ENCODE peak calls at places on chromosomes 3 and 15, in ten cellular contexts. A, T, Q, H, G, P, V, E, Y and S are unnamed samples.
A peak's percentile ranks its signal among the peaks of the same experiment; 100 is the strongest.

GRCh38 chr3:123286308-123287023 is 84.7 kb downstream of the SEC22A start:
- DNase-seq in A (peak; percentile 27), T (peak; percentile 90), Q (peak; percentile 38), H (peak; percentile 52), G (peak; percentile 57), P (peak; percentile 73), V (no peak), E (no peak), Y (peak; percentile 68), S (no peak)

GRCh38 chr3:21645121-21645897 is 105.7 kb downstream of the ZNF385D start:
- DNase-seq in A (no peak), T (no peak), Q (no peak), H (peak; percentile 4), G (no peak), P (no peak), V (no peak), E (peak; percentile 74), Y (no peak), S (peak; percentile 84)

GRCh38 chr3:60282840-60283239 is 968.4 kb downstream of the FHIT start:
- DNase-seq in A (no peak), T (no peak), Q (no peak), H (no peak), G (no peak), P (no peak), V (no peak), E (no peak), Y (no peak), S (no peak)

GRCh38 chr15:68609618-68610017 is 30.8 kb downstream of the CORO2B start:
- DNase-seq in A (no peak), T (no peak), Q (no peak), H (no peak), G (peak; percentile 91), P (no peak), V (peak; percentile 79), E (peak; percentile 88), Y (no peak), S (peak; percentile 94)

GRCh38 chr3:183551930-183552329 is 3.6 kb downstream of the KLHL6 start:
- DNase-seq in A (no peak), T (no peak), Q (no peak), H (no peak), G (no peak), P (no peak), V (no peak), E (no peak), Y (no peak), S (no peak)

GRCh38 chr3:115819785-115820384 is 196.6 kb downstream of the GAP43 start:
- DNase-seq in A (peak; percentile 67), T (peak; percentile 89), Q (peak; percentile 72), H (peak; percentile 87), G (peak; percentile 73), P (peak; percentile 59), V (peak; percentile 44), E (peak; percentile 71), Y (peak; percentile 63), S (no peak)

GRCh38 chr3:37779289-37780152 is 82.2 kb upstream of the CTDSPL start:
- DNase-seq in A (peak; percentile 36), T (peak; percentile 82), Q (peak; percentile 69), H (peak; percentile 76), G (no peak), P (peak; percentile 67), V (no peak), E (no peak), Y (peak; percentile 8), S (no peak)

GRCh38 chr3:130093741-130094391 is 12.2 kb downstream of the ALG1L2 start:
- DNase-seq in A (no peak), T (peak; percentile 18), Q (peak; percentile 38), H (no peak), G (no peak), P (no peak), V (no peak), E (no peak), Y (peak; percentile 62), S (no peak)

GRCh38 chr3:69761896-69762789 is 22.9 kb downstream of the MITF start:
- DNase-seq in A (no peak), T (no peak), Q (no peak), H (no peak), G (no peak), P (no peak), V (no peak), E (no peak), Y (peak; percentile 15), S (no peak)

GRCh38 chr15:65633752-65634151 is 12.0 kb downstream of the SLC24A1 start:
- DNase-seq in A (no peak), T (peak; percentile 28), Q (no peak), H (no peak), G (no peak), P (no peak), V (no peak), E (no peak), Y (no peak), S (no peak)

GRCh38 chr3:195754141-195754540 is 33.4 kb downstream of the MUC20 start:
- DNase-seq in A (no peak), T (no peak), Q (no peak), H (no peak), G (no peak), P (no peak), V (no peak), E (no peak), Y (no peak), S (no peak)

GRCh38 chr3:196096382-196096953 is 14.6 kb upstream of the TFRC start:
- DNase-seq in A (no peak), T (no peak), Q (peak; percentile 60), H (no peak), G (peak; percentile 77), P (no peak), V (no peak), E (peak; percentile 78), Y (no peak), S (no peak)

GRCh38 chr15:69465253-69465652 is 12.6 kb downstream of the RPLP1 start:
- DNase-seq in A (no peak), T (no peak), Q (no peak), H (no peak), G (no peak), P (no peak), V (no peak), E (no peak), Y (no peak), S (no peak)

GRCh38 chr15:74863239-74864056 is 9.7 kb downstream of the SCAMP2 start:
- DNase-seq in A (no peak), T (no peak), Q (peak; percentile 48), H (no peak), G (no peak), P (no peak), V (no peak), E (no peak), Y (no peak), S (no peak)
- H3K27ac ChIP-seq in A (peak overlapping the region; percentile 56), T (no peak overlapping the region), Q (peak overlapping the region; percentile 60), H (no peak overlapping the region), G (no peak overlapping the region), P (no peak overlapping the region), V (no peak overlapping the region), E (no peak overlapping the region), Y (no peak overlapping the region), S (no peak overlapping the region)

DNA sequence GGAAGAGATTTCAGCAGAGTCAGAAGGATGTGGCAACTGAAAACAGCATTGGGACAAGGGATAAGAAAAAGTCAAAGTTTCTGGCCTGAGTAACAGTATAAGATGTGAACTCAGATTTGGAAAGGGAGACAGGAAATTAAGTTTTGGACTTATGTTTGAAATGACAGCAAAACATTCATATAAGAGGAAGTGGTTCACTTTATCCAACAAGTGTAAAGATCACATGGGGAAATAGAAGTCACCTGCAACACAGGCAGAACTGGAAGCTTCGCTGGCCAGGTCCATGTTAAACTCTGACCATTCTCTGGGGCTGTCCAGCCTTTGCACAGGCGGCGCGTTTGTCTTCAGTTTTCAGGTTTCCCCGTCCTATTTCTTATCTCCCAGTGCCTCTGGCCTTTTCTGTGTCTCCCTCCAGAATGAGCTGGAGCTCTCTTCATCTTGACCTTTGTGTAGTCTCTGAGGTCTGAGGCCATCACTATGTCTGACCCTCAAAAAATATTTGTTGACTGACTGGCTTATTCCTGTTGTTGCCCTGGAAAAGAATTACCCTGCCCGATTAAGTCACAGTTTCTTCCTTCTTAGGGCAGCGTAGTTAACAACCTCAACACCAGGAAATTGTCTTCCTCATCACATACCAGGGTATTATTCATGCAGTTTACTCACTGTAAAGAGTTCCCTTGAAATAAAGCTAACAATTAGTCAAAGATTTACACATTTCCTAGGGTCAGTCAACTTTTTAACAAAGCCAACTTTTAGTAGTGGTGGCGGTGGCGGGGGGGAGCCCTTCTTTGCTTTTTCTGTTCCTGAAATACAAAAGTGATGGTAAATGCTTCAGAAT is 1.0 kb upstream of the RASA2 start:
- DNase-seq in A (peak; percentile 33), T (peak; percentile 19), Q (peak; percentile 65), H (peak; percentile 90), G (no peak), P (peak; percentile 20), V (no peak), E (no peak), Y (peak; percentile 49), S (no peak)
- H3K4me3 ChIP-seq in A (peak overlapping the region; percentile 49), T (peak overlapping the region; percentile 43), Q (no peak overlapping the region), H (no peak overlapping the region), G (no peak overlapping the region), P (peak overlapping the region; percentile 60), V (no peak overlapping the region), E (no peak overlapping the region), Y (peak overlapping the region; percentile 64), S (peak overlapping the region; percentile 100)

DNA sequence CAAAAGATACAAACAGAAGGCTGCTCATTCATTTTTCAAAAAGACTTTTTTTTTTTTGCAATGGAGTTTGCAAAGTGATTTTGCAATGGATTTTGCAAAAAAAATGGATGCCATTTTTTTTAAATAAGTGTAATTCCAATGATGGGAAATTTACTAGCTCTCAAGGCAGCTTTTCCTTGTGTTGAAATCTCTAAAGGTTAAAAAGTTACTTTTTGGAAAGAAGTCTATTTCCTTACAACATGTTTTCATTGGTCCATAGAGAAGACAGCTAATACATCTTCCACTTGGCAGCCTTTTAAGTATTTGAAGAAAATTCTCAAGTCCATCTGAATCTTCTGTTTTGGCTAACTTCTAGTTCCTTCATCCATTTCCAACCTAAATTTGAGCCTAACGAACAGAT is 392.2 kb upstream of the TPRG1 start:
- DNase-seq in A (no peak), T (no peak), Q (no peak), H (no peak), G (no peak), P (no peak), V (no peak), E (no peak), Y (no peak), S (no peak)
- H3K27ac ChIP-seq in A (no peak overlapping the region), T (no peak overlapping the region), Q (no peak overlapping the region), H (no peak overlapping the region), G (peak overlapping the region; percentile 70), P (no peak overlapping the region), V (no peak overlapping the region), E (peak overlapping the region; percentile 58), Y (no peak overlapping the region), S (no peak overlapping the region)

DNA sequence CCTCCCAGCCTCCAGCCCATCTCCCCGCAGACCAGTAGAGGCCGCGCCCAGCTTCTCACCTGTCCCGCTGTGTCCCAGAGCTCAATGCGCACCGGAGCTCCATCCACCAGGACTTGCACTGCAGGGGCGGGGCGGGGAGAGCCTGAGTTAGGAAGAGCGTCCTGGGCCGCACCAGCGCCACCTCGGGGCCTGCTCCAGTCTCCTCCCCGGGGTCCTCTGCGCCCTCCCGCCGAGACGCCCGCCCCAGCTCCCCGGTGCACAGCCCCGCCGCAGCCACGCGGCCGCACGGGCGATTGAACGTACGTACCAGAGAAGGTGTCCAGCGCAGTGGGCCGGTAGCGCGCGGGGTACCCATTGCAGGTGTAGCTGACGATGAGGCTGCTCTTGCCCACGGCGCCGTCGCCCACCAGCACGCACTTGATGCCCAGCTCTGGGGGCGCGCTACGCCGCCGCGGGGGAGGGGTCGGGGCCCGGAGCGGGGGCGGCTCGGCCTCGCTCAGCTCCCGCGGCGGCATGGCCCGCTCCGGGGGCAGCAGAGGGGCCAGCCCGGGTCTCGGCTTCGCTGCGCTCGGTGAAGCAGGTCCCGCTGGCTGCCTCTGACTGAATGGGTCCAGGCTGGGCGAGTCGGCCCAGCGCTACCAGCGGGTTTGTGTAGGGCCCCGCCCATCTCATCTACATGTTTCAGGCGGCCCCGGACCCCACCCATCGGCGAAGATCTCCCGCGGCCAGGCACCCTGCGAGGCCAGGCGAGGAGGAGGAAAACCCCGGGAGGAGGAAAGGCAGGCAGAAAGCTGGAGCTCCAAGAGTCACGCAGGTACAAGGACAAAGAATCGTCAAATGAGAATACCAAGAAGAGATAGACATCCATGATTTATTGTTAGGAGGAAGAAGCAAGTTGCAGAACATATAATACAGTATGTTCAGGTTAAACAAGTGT is at the start of gene RHOV:
- DNase-seq in A (peak; percentile 38), T (peak; percentile 86), Q (peak; percentile 71), H (peak; percentile 43), G (peak; percentile 72), P (peak; percentile 48), V (peak; percentile 46), E (peak; percentile 48), Y (peak; percentile 78), S (no peak)
- H3K4me3 ChIP-seq in A (peak within 1 kb of the TSS; percentile 53), T (peak within 1 kb of the TSS; percentile 66), Q (peak within 1 kb of the TSS; percentile 55), H (peak within 1 kb of the TSS; percentile 43), G (peak within 1 kb of the TSS; percentile 56), P (peak within 1 kb of the TSS; percentile 46), V (peak within 1 kb of the TSS; percentile 30), E (peak within 1 kb of the TSS; percentile 37), Y (peak within 1 kb of the TSS; percentile 81), S (peak within 1 kb of the TSS; percentile 69)